ENCODE peak calls at places on chromosomes 3 and 15, in six cellular contexts. One of them, this sample, is unnamed.

GRCh38 chr15:93288718-93289117 is 199.7 kb upstream of the RGMA start:
- DNase-seq in neural crest cell: no peak
- DNase-seq in H9: no peak
- DNase-seq in pancreas: peak
- DNase-seq in foreskin fibroblast: no peak
- DNase-seq in OCI-LY7: no peak
- DNase-seq in this sample: no peak

GRCh38 chr3:177290633-177291032 is 93.4 kb upstream of the TBL1XR1 start:
- DNase-seq in pancreas: no peak
- DNase-seq in neural crest cell: no peak
- DNase-seq in OCI-LY7: no peak
- DNase-seq in foreskin fibroblast: no peak
- DNase-seq in H9: no peak
- DNase-seq in this sample: no peak

GRCh38 chr15:48221261-48221660 is 15.2 kb downstream of the SLC12A1 start:
- DNase-seq in OCI-LY7: no peak
- DNase-seq in H9: no peak
- DNase-seq in neural crest cell: no peak
- DNase-seq in foreskin fibroblast: peak
- DNase-seq in pancreas: no peak
- DNase-seq in this sample: no peak

GRCh38 chr3:195078891-195079440 is 192.0 kb downstream of the XXYLT1 start:
- DNase-seq in H9: no peak
- DNase-seq in pancreas: no peak
- DNase-seq in OCI-LY7: no peak
- DNase-seq in neural crest cell: no peak
- DNase-seq in foreskin fibroblast: no peak
- DNase-seq in this sample: no peak

GRCh38 chr15:84022516-84022915 is 213.1 kb upstream of the GOLGA6L4 start:
- DNase-seq in foreskin fibroblast: no peak
- DNase-seq in H9: no peak
- DNase-seq in neural crest cell: no peak
- DNase-seq in pancreas: no peak
- DNase-seq in OCI-LY7: no peak
- DNase-seq in this sample: no peak

GRCh38 chr3:142318331-142318730 is 92.9 kb upstream of the GK5 start:
- DNase-seq in pancreas: no peak
- DNase-seq in foreskin fibroblast: no peak
- DNase-seq in H9: no peak
- DNase-seq in neural crest cell: no peak
- DNase-seq in OCI-LY7: no peak
- DNase-seq in this sample: no peak

GRCh38 chr15:63181658-63182057 is 7.7 kb upstream of the RAB8B start:
- DNase-seq in OCI-LY7: no peak
- DNase-seq in foreskin fibroblast: no peak
- DNase-seq in neural crest cell: no peak
- DNase-seq in H9: no peak
- DNase-seq in pancreas: no peak
- DNase-seq in this sample: no peak

GRCh38 chr15:22887157-22887951 is 48.9 kb downstream of the NIPA2 start:
- DNase-seq in pancreas: no peak
- DNase-seq in OCI-LY7: no peak
- DNase-seq in foreskin fibroblast: peak
- DNase-seq in H9: no peak
- DNase-seq in neural crest cell: no peak
- DNase-seq in this sample: no peak

GRCh38 chr3:32045091-32045964 is 61.1 kb upstream of the GPD1L start:
- DNase-seq in OCI-LY7: no peak
- DNase-seq in pancreas: peak
- DNase-seq in H9: peak
- DNase-seq in neural crest cell: no peak
- DNase-seq in foreskin fibroblast: peak
- DNase-seq in this sample: no peak

GRCh38 chr3:278300-279064 is 81.9 kb downstream of the CHL1 start:
- DNase-seq in OCI-LY7: peak
- DNase-seq in neural crest cell: no peak
- DNase-seq in pancreas: no peak
- DNase-seq in foreskin fibroblast: no peak
- DNase-seq in H9: no peak
- DNase-seq in this sample: peak

GRCh38 chr3:141469712-141470111 is 17.1 kb upstream of the RASA2 start:
- DNase-seq in OCI-LY7: no peak
- DNase-seq in pancreas: no peak
- DNase-seq in neural crest cell: no peak
- DNase-seq in foreskin fibroblast: no peak
- DNase-seq in H9: no peak
- DNase-seq in this sample: no peak

GRCh38 chr15:32766101-32766500 is 48.3 kb downstream of the GREM1 start:
- DNase-seq in H9: no peak
- DNase-seq in OCI-LY7: no peak
- DNase-seq in pancreas: no peak
- DNase-seq in neural crest cell: no peak
- DNase-seq in foreskin fibroblast: peak
- DNase-seq in this sample: no peak

GRCh38 chr3:13408890-13409289 is 11.2 kb downstream of the NUP210 start:
- DNase-seq in neural crest cell: no peak
- DNase-seq in H9: no peak
- DNase-seq in foreskin fibroblast: no peak
- DNase-seq in OCI-LY7: no peak
- DNase-seq in pancreas: no peak
- DNase-seq in this sample: no peak

GRCh38 chr3:192481638-192482037 is 245.7 kb downstream of the FGF12 start:
- DNase-seq in pancreas: no peak
- DNase-seq in H9: no peak
- DNase-seq in neural crest cell: no peak
- DNase-seq in foreskin fibroblast: no peak
- DNase-seq in OCI-LY7: no peak
- DNase-seq in this sample: no peak

GRCh38 chr3:49158108-49158709 is 7.9 kb downstream of the CCDC71 start:
- DNase-seq in H9: peak
- DNase-seq in pancreas: no peak
- DNase-seq in neural crest cell: peak
- DNase-seq in foreskin fibroblast: peak
- DNase-seq in OCI-LY7: peak
- DNase-seq in this sample: no peak

GRCh38 chr3:2153047-2153446 is 54.4 kb downstream of the CNTN4 start:
- DNase-seq in pancreas: no peak
- DNase-seq in H9: no peak
- DNase-seq in OCI-LY7: no peak
- DNase-seq in neural crest cell: no peak
- DNase-seq in foreskin fibroblast: no peak
- DNase-seq in this sample: no peak

GRCh38 chr3:193701896-193702644 is 109.1 kb downstream of the OPA1 start:
- DNase-seq in pancreas: no peak
- DNase-seq in OCI-LY7: peak
- DNase-seq in H9: no peak
- DNase-seq in foreskin fibroblast: peak
- DNase-seq in neural crest cell: peak
- DNase-seq in this sample: peak

GRCh38 chr3:36906504-36907149 is 38.2 kb downstream of the TRANK1 start:
- DNase-seq in neural crest cell: no peak
- DNase-seq in H9: no peak
- DNase-seq in foreskin fibroblast: peak
- DNase-seq in OCI-LY7: no peak
- DNase-seq in pancreas: no peak
- DNase-seq in this sample: no peak

GRCh38 chr3:40044487-40044886 is 235.1 kb downstream of the MYRIP start:
- DNase-seq in foreskin fibroblast: peak
- DNase-seq in neural crest cell: no peak
- DNase-seq in pancreas: no peak
- DNase-seq in OCI-LY7: no peak
- DNase-seq in H9: no peak
- DNase-seq in this sample: no peak

GRCh38 chr3:197706658-197707057 is 30.0 kb downstream of the RUBCN start:
- DNase-seq in H9: no peak
- DNase-seq in neural crest cell: no peak
- DNase-seq in foreskin fibroblast: no peak
- DNase-seq in OCI-LY7: peak
- DNase-seq in pancreas: no peak
- DNase-seq in this sample: no peak

GRCh38 chr15:66169023-66169422 is 84.5 kb downstream of the MEGF11 start:
- DNase-seq in H9: no peak
- DNase-seq in pancreas: no peak
- DNase-seq in OCI-LY7: peak
- DNase-seq in neural crest cell: no peak
- DNase-seq in foreskin fibroblast: no peak
- DNase-seq in this sample: no peak

GRCh38 chr15:66673410-66674322 is 28.4 kb upstream of the SMAD6 start:
- DNase-seq in foreskin fibroblast: no peak
- DNase-seq in H9: peak
- DNase-seq in pancreas: peak
- DNase-seq in OCI-LY7: peak
- DNase-seq in neural crest cell: peak
- DNase-seq in this sample: peak

GRCh38 chr3:5563537-5564277 is 376.2 kb downstream of the EDEM1 start:
- DNase-seq in neural crest cell: no peak
- DNase-seq in OCI-LY7: no peak
- DNase-seq in foreskin fibroblast: no peak
- DNase-seq in pancreas: no peak
- DNase-seq in H9: no peak
- DNase-seq in this sample: no peak

GRCh38 chr15:79290642-79291275 is 8.2 kb downstream of the ANKRD34C start:
- DNase-seq in H9: no peak
- DNase-seq in foreskin fibroblast: no peak
- DNase-seq in pancreas: no peak
- DNase-seq in OCI-LY7: peak
- DNase-seq in neural crest cell: no peak
- DNase-seq in this sample: no peak

GRCh38 chr3:182697345-182697919 is 95.9 kb upstream of the ATP11B start:
- DNase-seq in pancreas: no peak
- DNase-seq in OCI-LY7: no peak
- DNase-seq in neural crest cell: no peak
- DNase-seq in H9: no peak
- DNase-seq in foreskin fibroblast: no peak
- DNase-seq in this sample: no peak

GRCh38 chr3:193948459-193948858 is 187.5 kb upstream of the HES1 start:
- DNase-seq in H9: no peak
- DNase-seq in foreskin fibroblast: no peak
- DNase-seq in pancreas: no peak
- DNase-seq in neural crest cell: no peak
- DNase-seq in OCI-LY7: no peak
- DNase-seq in this sample: no peak

GRCh38 chr15:99076109-99076508 is 28.8 kb upstream of the SYNM start:
- DNase-seq in H9: no peak
- DNase-seq in foreskin fibroblast: no peak
- DNase-seq in OCI-LY7: peak
- DNase-seq in neural crest cell: no peak
- DNase-seq in pancreas: no peak
- DNase-seq in this sample: no peak

DNA sequence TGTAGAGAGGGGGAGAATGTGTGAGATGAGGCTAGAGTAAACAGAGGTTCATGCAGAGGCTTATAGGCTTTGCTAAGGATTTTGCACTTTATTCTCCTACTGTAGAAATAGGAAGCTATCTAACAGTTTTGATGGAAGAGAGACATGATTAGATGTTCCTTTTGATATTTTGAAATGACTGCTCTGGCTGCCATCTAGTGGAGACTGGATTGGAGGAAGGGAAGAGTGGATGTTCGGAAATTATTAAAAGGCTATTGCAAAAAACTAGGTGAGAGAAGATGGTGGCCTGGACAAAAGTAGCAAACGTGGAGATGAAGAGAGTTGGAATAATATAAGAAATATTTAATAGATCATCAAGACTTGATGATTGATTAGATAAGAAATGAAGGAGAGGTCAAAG is 42.2 kb downstream of the SYN2 start:
- DNase-seq in pancreas: no peak
- DNase-seq in H9: no peak
- DNase-seq in OCI-LY7: no peak
- DNase-seq in neural crest cell: no peak
- DNase-seq in foreskin fibroblast: peak
- DNase-seq in this sample: no peak
- TF ChIP-seq CTCF in pancreas: no peak
- TF ChIP-seq CTCF in H9: peak
- TF ChIP-seq CTCF in OCI-LY7: peak
- TF ChIP-seq CTCF in neural crest cell: peak
- TF ChIP-seq CTCF in foreskin fibroblast: no peak
- TF ChIP-seq CTCF in this sample: no peak

DNA sequence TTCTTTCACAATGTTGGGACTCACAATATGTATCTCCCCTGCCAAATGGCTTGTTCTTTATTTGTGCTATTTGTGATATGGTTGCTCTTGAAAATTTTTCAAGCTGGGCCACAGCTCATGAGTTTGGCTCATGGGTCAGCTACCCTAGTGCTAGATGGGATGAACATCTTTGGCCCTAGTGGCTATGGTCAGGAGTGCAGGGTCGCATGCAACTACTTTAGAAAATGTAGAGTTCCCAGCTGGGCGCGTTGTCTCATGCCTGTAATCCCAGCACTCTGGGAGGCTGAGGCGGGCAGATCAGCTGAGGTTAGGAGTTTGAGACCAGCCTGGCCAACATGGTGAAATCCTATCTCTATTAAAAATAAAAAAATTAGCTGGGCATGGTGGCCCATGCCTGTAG is 55.8 kb downstream of the POLR2M start:
- DNase-seq in OCI-LY7: no peak
- DNase-seq in foreskin fibroblast: no peak
- DNase-seq in H9: no peak
- DNase-seq in pancreas: no peak
- DNase-seq in neural crest cell: no peak
- DNase-seq in this sample: no peak
- TF ChIP-seq CTCF in OCI-LY7: no peak
- TF ChIP-seq CTCF in foreskin fibroblast: no peak
- TF ChIP-seq CTCF in H9: peak
- TF ChIP-seq CTCF in pancreas: no peak
- TF ChIP-seq CTCF in neural crest cell: peak
- TF ChIP-seq CTCF in this sample: no peak

DNA sequence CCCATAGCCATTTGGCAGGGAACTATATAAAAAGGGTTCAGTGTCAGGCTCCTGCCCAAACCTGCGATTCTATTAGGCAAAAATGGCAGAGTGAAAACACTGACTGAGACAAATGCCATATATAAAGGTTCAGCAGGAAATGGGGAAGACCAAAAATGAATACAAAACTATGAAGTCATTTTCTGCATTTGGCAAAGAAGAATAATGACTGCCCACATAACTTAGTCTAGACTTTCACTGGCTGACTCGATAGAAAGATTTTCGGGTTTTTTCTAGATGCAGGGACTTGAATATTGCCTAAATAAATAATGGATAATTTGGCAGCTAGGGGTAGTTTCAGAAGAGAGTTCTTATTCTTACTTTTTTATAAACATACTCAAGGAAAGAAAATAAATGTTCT is 178.0 kb downstream of the TPRG1 start:
- DNase-seq in pancreas: no peak
- DNase-seq in OCI-LY7: no peak
- DNase-seq in neural crest cell: no peak
- DNase-seq in foreskin fibroblast: no peak
- DNase-seq in H9: no peak
- DNase-seq in this sample: peak
- TF ChIP-seq CTCF in pancreas: no peak
- TF ChIP-seq CTCF in OCI-LY7: no peak
- TF ChIP-seq CTCF in neural crest cell: no peak
- TF ChIP-seq CTCF in foreskin fibroblast: no peak
- TF ChIP-seq CTCF in H9: no peak
- TF ChIP-seq CTCF in this sample: no peak

DNA sequence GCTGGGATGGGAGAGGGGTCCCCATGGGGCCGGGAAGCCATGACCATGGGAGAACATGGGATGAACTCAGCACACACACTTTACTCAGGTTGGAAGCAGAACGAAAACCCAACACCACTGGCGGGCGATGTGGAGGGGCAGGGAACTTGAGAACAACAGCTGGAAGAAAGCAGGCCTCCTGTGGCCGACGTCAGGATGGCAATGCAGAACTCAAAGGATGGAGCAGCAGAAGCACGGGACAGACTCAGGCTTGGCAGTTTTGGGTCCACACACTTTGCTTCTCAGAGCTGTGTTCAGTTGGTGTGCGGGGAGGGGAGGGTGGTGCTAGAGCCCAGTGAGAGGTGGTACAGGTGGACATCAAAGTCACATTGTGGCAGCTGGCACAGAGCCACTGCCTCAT is 80.7 kb downstream of the SEC22A start:
- DNase-seq in foreskin fibroblast: no peak
- DNase-seq in pancreas: no peak
- DNase-seq in neural crest cell: no peak
- DNase-seq in OCI-LY7: no peak
- DNase-seq in H9: peak
- DNase-seq in this sample: no peak
- TF ChIP-seq CTCF in foreskin fibroblast: no peak
- TF ChIP-seq CTCF in pancreas: no peak
- TF ChIP-seq CTCF in neural crest cell: no peak
- TF ChIP-seq CTCF in OCI-LY7: no peak
- TF ChIP-seq CTCF in H9: peak
- TF ChIP-seq CTCF in this sample: no peak